ENCODE peak calls at places on chromosome 10, in ten cellular contexts. H is midbrain; Y is T follicular helper cell; E is anterior cingulate cortex; R is T-helper 9 cell; V is SW480; P is AG10803; C is cardiac muscle cell; L is fibroblast of gingiva; U is CD8-positive, alpha-beta T cell. F is an unnamed sample.
A peak's percentile ranks its signal among the peaks of the same experiment; 100 is the strongest.

GRCh38 chr10:48251525-48252353 is 22.8 kb downstream of the FRMPD2 start:
- DNase-seq in H (no peak), Y (no peak), E (no peak), R (no peak), V (peak; percentile 4), P (no peak), C (peak; percentile 60), L (no peak), U (no peak), F (peak; percentile 9)

GRCh38 chr10:12541446-12542067 is 192.2 kb downstream of the CAMK1D start:
- DNase-seq in H (no peak), Y (no peak), E (no peak), R (no peak), V (no peak), P (no peak), C (no peak), L (no peak), U (no peak), F (no peak)

GRCh38 chr10:62433181-62433692 is 59.1 kb downstream of the ZNF365 start:
- DNase-seq in H (no peak), Y (no peak), E (peak; percentile 1), R (no peak), V (peak; percentile 17), P (peak; percentile 95), C (no peak), L (peak; percentile 79), U (no peak), F (no peak)

GRCh38 chr10:97427571-97428179 is 1.7 kb downstream of the PGAM1 start:
- DNase-seq in H (no peak), Y (no peak), E (no peak), R (no peak), V (peak; percentile 54), P (peak; percentile 59), C (peak; percentile 60), L (no peak), U (no peak), F (peak; percentile 97)

GRCh38 chr10:133166828-133167692 is 7.0 kb downstream of the KNDC1 start:
- DNase-seq in H (peak; percentile 64), Y (no peak), E (peak; percentile 65), R (no peak), V (no peak), P (no peak), C (no peak), L (no peak), U (no peak), F (no peak)

GRCh38 chr10:112177247-112177646 is 6.3 kb downstream of the GPAM start:
- DNase-seq in H (no peak), Y (no peak), E (no peak), R (no peak), V (no peak), P (peak; percentile 3), C (peak; percentile 55), L (no peak), U (no peak), F (no peak)

GRCh38 chr10:101536800-101537199 is 51.3 kb downstream of the POLL start:
- DNase-seq in H (no peak), Y (no peak), E (no peak), R (no peak), V (peak; percentile 16), P (peak; percentile 21), C (peak; percentile 47), L (no peak), U (no peak), F (peak; percentile 17)

GRCh38 chr10:86659721-86660438 is 5.5 kb downstream of the OPN4 start:
- DNase-seq in H (no peak), Y (no peak), E (no peak), R (no peak), V (no peak), P (no peak), C (no peak), L (no peak), U (no peak), F (no peak)

GRCh38 chr10:69716711-69717560 is 84.8 kb upstream of the COL13A1 start:
- DNase-seq in H (peak; percentile 2), Y (peak; percentile 33), E (no peak), R (peak; percentile 61), V (peak; percentile 35), P (no peak), C (peak; percentile 89), L (no peak), U (peak; percentile 9), F (peak; percentile 72)

F was measured in small intestine.